ENCODE peak calls at places on chromosomes 11 and 22, in six cellular contexts. One of them, this sample, is unnamed.

GRCh38 chr11:11849127-11849746 is 7.5 kb downstream of the USP47 start:
- DNase-seq in iris pigment epithelial cell: peak
- DNase-seq in progenitor cell of endocrine pancreas: peak
- DNase-seq in stimulated activated CD4-positive, alpha-beta T cell treated with anti-CD3 and anti-CD28 coated beads, Interleukin-1b, Interleukin-23, amount 100 ng/mL, for 1 hour: peak
- DNase-seq in AG09319: no peak
- DNase-seq in fibroblast of lung: peak
- DNase-seq in this sample: peak

GRCh38 chr11:117973446-117973922 is 12.7 kb upstream of the IL10RA start:
- DNase-seq in fibroblast of lung: no peak
- DNase-seq in progenitor cell of endocrine pancreas: no peak
- DNase-seq in AG09319: no peak
- DNase-seq in stimulated activated CD4-positive, alpha-beta T cell treated with anti-CD3 and anti-CD28 coated beads, Interleukin-1b, Interleukin-23, amount 100 ng/mL, for 1 hour: no peak
- DNase-seq in iris pigment epithelial cell: no peak
- DNase-seq in this sample: no peak

GRCh38 chr22:33519140-33519973 is 400.9 kb downstream of the LARGE1 start:
- DNase-seq in progenitor cell of endocrine pancreas: peak
- DNase-seq in AG09319: peak
- DNase-seq in stimulated activated CD4-positive, alpha-beta T cell treated with anti-CD3 and anti-CD28 coated beads, Interleukin-1b, Interleukin-23, amount 100 ng/mL, for 1 hour: no peak
- DNase-seq in fibroblast of lung: peak
- DNase-seq in iris pigment epithelial cell: peak
- DNase-seq in this sample: peak

GRCh38 chr22:31436132-31436531 is 36.7 kb downstream of the DRG1 start:
- DNase-seq in progenitor cell of endocrine pancreas: no peak
- DNase-seq in AG09319: peak
- DNase-seq in iris pigment epithelial cell: no peak
- DNase-seq in stimulated activated CD4-positive, alpha-beta T cell treated with anti-CD3 and anti-CD28 coated beads, Interleukin-1b, Interleukin-23, amount 100 ng/mL, for 1 hour: no peak
- DNase-seq in fibroblast of lung: no peak
- DNase-seq in this sample: no peak

GRCh38 chr22:47067331-47067890 is 305.0 kb downstream of the TBC1D22A start:
- DNase-seq in stimulated activated CD4-positive, alpha-beta T cell treated with anti-CD3 and anti-CD28 coated beads, Interleukin-1b, Interleukin-23, amount 100 ng/mL, for 1 hour: no peak
- DNase-seq in AG09319: no peak
- DNase-seq in progenitor cell of endocrine pancreas: no peak
- DNase-seq in iris pigment epithelial cell: no peak
- DNase-seq in fibroblast of lung: no peak
- DNase-seq in this sample: no peak

GRCh38 chr11:73194593-73194992 is 23.5 kb upstream of the P2RY2 start:
- DNase-seq in iris pigment epithelial cell: no peak
- DNase-seq in AG09319: no peak
- DNase-seq in fibroblast of lung: no peak
- DNase-seq in stimulated activated CD4-positive, alpha-beta T cell treated with anti-CD3 and anti-CD28 coated beads, Interleukin-1b, Interleukin-23, amount 100 ng/mL, for 1 hour: no peak
- DNase-seq in progenitor cell of endocrine pancreas: no peak
- DNase-seq in this sample: peak

GRCh38 chr11:2399488-2400068 is 972 bp upstream of the TSSC4 start:
- DNase-seq in AG09319: no peak
- DNase-seq in fibroblast of lung: no peak
- DNase-seq in stimulated activated CD4-positive, alpha-beta T cell treated with anti-CD3 and anti-CD28 coated beads, Interleukin-1b, Interleukin-23, amount 100 ng/mL, for 1 hour: no peak
- DNase-seq in progenitor cell of endocrine pancreas: no peak
- DNase-seq in iris pigment epithelial cell: peak
- DNase-seq in this sample: peak

GRCh38 chr22:39629851-39630250 is 59.3 kb downstream of the CACNA1I start:
- DNase-seq in stimulated activated CD4-positive, alpha-beta T cell treated with anti-CD3 and anti-CD28 coated beads, Interleukin-1b, Interleukin-23, amount 100 ng/mL, for 1 hour: no peak
- DNase-seq in iris pigment epithelial cell: no peak
- DNase-seq in AG09319: no peak
- DNase-seq in fibroblast of lung: no peak
- DNase-seq in progenitor cell of endocrine pancreas: no peak
- DNase-seq in this sample: no peak

GRCh38 chr11:28342704-28343103 is 234.5 kb downstream of the METTL15 start:
- DNase-seq in progenitor cell of endocrine pancreas: no peak
- DNase-seq in stimulated activated CD4-positive, alpha-beta T cell treated with anti-CD3 and anti-CD28 coated beads, Interleukin-1b, Interleukin-23, amount 100 ng/mL, for 1 hour: no peak
- DNase-seq in iris pigment epithelial cell: peak
- DNase-seq in fibroblast of lung: peak
- DNase-seq in AG09319: no peak
- DNase-seq in this sample: no peak

This sample was measured in left kidney.